ENCODE peak calls at places on chromosomes 4 and X, in four cellular contexts. V is GM23338, C is OCI-LY7, Q is AG04450. M is an unnamed sample.
A peak's percentile ranks its signal among the peaks of the same experiment; 100 is the strongest.

GRCh38 chrX:101595739-101596419 is 21.9 kb downstream of the ARMCX6 start:
- DNase-seq in V (peak; percentile 74), C (peak; percentile 53), Q (peak; percentile 46), M (peak; percentile 61)

GRCh38 chrX:111264397-111264796 is 5.9 kb downstream of the CAPN6 start:
- DNase-seq in V (no peak), C (no peak), Q (no peak), M (no peak)

GRCh38 chr4:183905593-183906485 is 732 bp downstream of the STOX2 start:
- DNase-seq in V (peak; percentile 98), C (no peak), Q (no peak), M (peak; percentile 56)

GRCh38 chr4:187499961-187500360 is 495.6 kb upstream of the ZFP42 start:
- DNase-seq in V (no peak), C (no peak), Q (no peak), M (no peak)

GRCh38 chr4:41363384-41363981 is 106.8 kb downstream of the UCHL1 start:
- DNase-seq in V (peak; percentile 63), C (no peak), Q (no peak), M (no peak)

GRCh38 chr4:128649575-128650205 is 159.8 kb upstream of the JADE1 start:
- DNase-seq in V (no peak), C (no peak), Q (peak; percentile 32), M (no peak)

GRCh38 chr4:57013529-57014120 is 34.9 kb downstream of the POLR2B start:
- DNase-seq in V (no peak), C (no peak), Q (no peak), M (no peak)

GRCh38 chrX:133090410-133090809 is 6.5 kb downstream of the USP26 start:
- DNase-seq in V (no peak), C (no peak), Q (no peak), M (no peak)

GRCh38 chr4:7628432-7628831 is 193.7 kb upstream of the PSAPL1 start:
- DNase-seq in V (no peak), C (no peak), Q (no peak), M (no peak)

GRCh38 chrX:94389044-94389443 is 715.0 kb downstream of the FAM133A start:
- DNase-seq in V (no peak), C (no peak), Q (no peak), M (no peak)

GRCh38 chr4:127771535-127772275 is 10.4 kb upstream of the HSPA4L start:
- DNase-seq in V (no peak), C (no peak), Q (no peak), M (no peak)

GRCh38 chr4:15493411-15493810 is 23.7 kb downstream of the CC2D2A start:
- DNase-seq in V (no peak), C (no peak), Q (no peak), M (no peak)

GRCh38 chr4:10982305-10982704 is 297.7 kb upstream of the CLNK start:
- DNase-seq in V (peak; percentile 15), C (no peak), Q (no peak), M (no peak)

GRCh38 chr4:69497081-69497480 is 1.4 kb upstream of the UGT2B4 start:
- DNase-seq in V (no peak), C (no peak), Q (no peak), M (no peak)

GRCh38 chr4:95027906-95028618 is 270.3 kb downstream of the BMPR1B start:
- DNase-seq in V (peak; percentile 23), C (no peak), Q (no peak), M (no peak)

GRCh38 chr4:149168645-149169044 is 647.0 kb downstream of the IQCM start:
- DNase-seq in V (no peak), C (no peak), Q (no peak), M (no peak)

DNA sequence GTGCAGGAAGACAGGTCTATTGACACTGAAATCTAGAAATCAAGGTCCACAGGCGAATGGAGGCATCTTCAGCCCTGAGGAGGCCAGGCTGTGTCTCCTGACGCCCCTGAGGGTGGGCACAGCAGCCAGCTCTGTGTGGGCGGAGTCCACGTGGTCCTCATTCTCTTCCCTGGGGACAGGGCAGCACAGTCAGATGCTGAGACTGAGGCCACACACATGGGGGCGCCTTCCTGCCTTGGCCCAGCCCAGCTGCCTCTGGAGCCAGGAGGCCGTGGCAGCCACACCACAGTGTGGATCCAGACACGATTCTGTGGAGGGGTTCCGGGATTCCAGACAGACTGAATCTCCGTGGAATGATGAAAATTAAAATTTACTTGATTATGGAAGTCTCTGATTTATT is 20.8 kb downstream of the FGFR3 start:
- DNase-seq in V (no peak), C (no peak), Q (no peak), M (no peak)
- TF ChIP-seq CTCF in V (no peak), C (peak; percentile 31), Q (no peak), M (no peak)

DNA sequence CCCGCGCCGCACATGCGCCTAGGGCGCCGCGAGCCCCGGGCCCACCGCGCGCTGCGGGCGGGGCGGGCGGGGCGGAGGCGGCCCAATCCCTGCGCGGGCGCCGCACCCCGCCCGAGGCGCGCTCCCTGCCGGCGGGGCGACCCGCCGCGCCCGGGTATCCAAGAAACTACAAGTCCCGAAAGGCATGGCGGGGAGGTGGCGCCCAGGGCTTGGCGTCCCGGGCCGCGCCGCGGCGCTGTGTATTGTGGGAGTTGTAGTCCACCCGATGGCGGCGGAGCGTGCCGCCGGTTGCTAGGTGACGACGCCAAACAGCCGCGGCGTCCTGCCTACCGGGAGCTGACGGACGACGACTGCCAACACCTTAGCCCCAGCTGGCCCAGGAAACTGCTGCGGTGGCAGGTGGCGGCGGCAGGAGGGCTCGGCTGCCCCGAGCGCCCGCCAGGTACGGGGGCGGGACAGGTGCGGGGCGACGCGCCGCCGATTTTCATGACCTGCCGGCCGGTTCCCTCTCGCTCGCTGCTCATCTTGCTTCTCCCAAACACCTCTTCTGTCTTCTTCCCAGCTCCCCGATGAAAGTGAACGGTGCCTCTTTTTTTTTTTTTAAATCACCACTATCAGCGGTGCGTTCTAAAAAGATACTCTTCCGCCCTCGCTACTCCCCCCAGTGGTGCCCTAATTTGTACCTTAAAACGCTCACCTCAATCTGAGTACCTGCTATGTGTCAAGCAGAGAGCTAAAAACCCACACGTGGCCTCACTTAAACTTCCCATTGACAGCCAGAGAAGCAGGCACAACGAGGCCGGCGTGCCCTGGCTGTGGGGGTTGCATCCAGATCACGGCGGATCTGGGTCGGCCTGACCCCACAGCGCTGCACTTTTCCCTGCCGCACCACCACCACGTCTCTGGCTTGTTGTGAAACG is at the start of gene CFAP99:
- DNase-seq in V (peak; percentile 97), C (peak; percentile 96), Q (peak; percentile 66), M (peak; percentile 99)
- TF ChIP-seq CTCF in V (no peak), C (peak; percentile 54), Q (no peak), M (no peak)

GRCh38 chrX:54540289-54540688 is 10.3 kb downstream of the GNL3L start:
- DNase-seq in V (peak; percentile 6), C (no peak), Q (peak; percentile 20), M (no peak)
- TF ChIP-seq CTCF in V (no peak), C (no peak), Q (peak; percentile 29), M (no peak)

GRCh38 chr4:31692407-31692940 is 972.3 kb downstream of the PCDH7 start:
- DNase-seq in V (no peak), C (no peak), Q (no peak), M (no peak)
- TF ChIP-seq CTCF in V (peak; percentile 22), C (peak; percentile 33), Q (peak; percentile 38), M (no peak)

GRCh38 chr4:147408189-147408588 is 72.7 kb upstream of the EDNRA start:
- DNase-seq in V (no peak), C (no peak), Q (no peak), M (no peak)

GRCh38 chr4:147409350-147409749 is 71.5 kb upstream of the EDNRA start:
- DNase-seq in V (no peak), C (no peak), Q (peak; percentile 43), M (no peak)

DNA sequence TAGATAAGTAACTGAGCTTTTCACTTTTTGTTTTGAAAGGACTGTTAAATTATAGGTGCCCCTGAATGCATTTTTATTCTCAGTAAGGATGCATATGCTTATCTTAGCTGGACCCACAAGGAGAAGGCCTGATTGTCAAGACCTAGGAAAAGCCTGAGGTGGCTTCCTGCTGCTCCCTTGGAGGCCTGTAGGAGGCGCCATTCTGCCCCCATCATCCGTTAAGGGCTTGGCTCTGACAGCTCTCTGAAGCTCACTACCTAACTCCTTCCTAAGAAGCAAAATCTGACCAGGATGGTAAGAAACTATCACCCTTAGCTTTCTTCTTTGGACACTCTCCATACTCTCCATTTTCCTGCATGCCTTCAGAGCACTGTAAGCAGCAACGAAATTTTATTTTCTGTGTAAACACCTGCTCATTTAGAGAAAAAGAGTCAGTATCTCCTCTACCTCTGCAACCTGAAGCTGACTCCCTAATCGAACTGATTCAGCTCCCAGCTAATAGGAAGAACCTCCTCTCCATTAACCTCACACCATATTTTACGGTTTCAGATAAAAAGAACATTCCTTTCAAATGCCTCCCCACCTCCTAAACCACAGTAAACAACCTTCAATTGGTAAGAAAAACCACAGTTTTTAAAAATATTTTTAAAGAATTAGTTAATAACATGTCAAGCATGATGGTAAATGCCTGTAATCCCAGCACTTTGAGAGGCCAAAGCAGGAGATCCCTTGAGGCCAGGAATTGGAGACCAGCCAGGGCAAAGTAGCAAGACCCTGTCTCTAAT is 73.4 kb upstream of the EDNRA start:
- DNase-seq in V (peak; percentile 37), C (no peak), Q (no peak), M (no peak)
- TF ChIP-seq CTCF in V (peak; percentile 93), C (peak; percentile 62), Q (peak; percentile 40), M (peak; percentile 32)

GRCh38 chr4:48945981-48946380 is 39.4 kb upstream of the OCIAD2 start:
- DNase-seq in V (no peak), C (no peak), Q (no peak), M (no peak)

GRCh38 chr4:48939785-48940184 is 33.2 kb upstream of the OCIAD2 start:
- DNase-seq in V (no peak), C (no peak), Q (peak; percentile 39), M (no peak)

GRCh38 chr4:48944659-48945290 is 38.2 kb upstream of the OCIAD2 start:
- DNase-seq in V (peak; percentile 78), C (peak; percentile 37), Q (no peak), M (peak; percentile 34)

GRCh38 chr4:48944252-48944651 is 37.7 kb upstream of the OCIAD2 start:
- DNase-seq in V (no peak), C (no peak), Q (no peak), M (no peak)

GRCh38 chr4:48943387-48943786 is 36.8 kb upstream of the OCIAD2 start:
- DNase-seq in V (peak; percentile 73), C (peak; percentile 13), Q (no peak), M (no peak)
- TF ChIP-seq CTCF in V (peak; percentile 72), C (peak; percentile 71), Q (peak; percentile 28), M (peak; percentile 10)

M was measured in GM20000.